ENCODE peak calls at places on chromosomes 12 and 14, in four cellular contexts. A, L, U and M are unnamed samples. For H3K36me3, the result is how much of the 10 kb centered on the place peaks cover.

GRCh38 chr14:50762001-50762930 is 68.7 kb downstream of the NIN start:
- DNase-seq in L (no peak), U (no peak), A (no peak), M (no peak)

GRCh38 chr12:28390716-28391452 is 200.6 kb downstream of the CCDC91 start:
- DNase-seq in L (no peak), U (no peak), A (no peak), M (no peak)

GRCh38 chr12:29971431-29971830 is 187.7 kb upstream of the TMTC1 start:
- DNase-seq in L (no peak), A (no peak), U (no peak), M (no peak)

GRCh38 chr12:123772074-123772473 is 10.0 kb downstream of the DNAH10 start:
- DNase-seq in L (no peak), U (no peak), A (no peak), M (no peak)

GRCh38 chr12:93571360-93571853 is 1.1 kb upstream of the SOCS2 start:
- DNase-seq in L (peak), A (peak), U (peak), M (peak)

GRCh38 chr14:75046275-75046674 is 5.0 kb downstream of the MLH3 start:
- DNase-seq in U (no peak), A (no peak), L (no peak), M (no peak)

GRCh38 chr14:39247256-39247655 is 13.5 kb downstream of the MIA2 start:
- DNase-seq in A (no peak), L (no peak), U (no peak), M (no peak)

GRCh38 chr14:100709252-100709955 is 17.3 kb upstream of the DLK1 start:
- DNase-seq in L (no peak), U (no peak), A (no peak), M (no peak)

GRCh38 chr12:45934956-45935355 is 55.4 kb downstream of the SCAF11 start:
- DNase-seq in A (no peak), U (no peak), L (no peak), M (no peak)

GRCh38 chr12:28603801-28604200 is 413.5 kb downstream of the CCDC91 start:
- DNase-seq in L (no peak), U (no peak), A (no peak), M (no peak)

GRCh38 chr12:87509233-87509820 is 519.9 kb downstream of the C12orf50 start:
- DNase-seq in A (no peak), U (no peak), L (no peak), M (no peak)

GRCh38 chr14:102490456-102490855 is 19.1 kb downstream of the ANKRD9 start:
- DNase-seq in U (peak), L (peak), A (peak), M (no peak)

GRCh38 chr12:88432536-88433462 is 147.5 kb downstream of the KITLG start:
- DNase-seq in A (no peak), L (no peak), U (no peak), M (no peak)

GRCh38 chr14:102985665-102986064 is 63.2 kb downstream of the AMN start:
- DNase-seq in L (peak), U (no peak), A (no peak), M (no peak)

GRCh38 chr14:101323111-101323510 is 238.2 kb upstream of the DIO3 start:
- DNase-seq in L (no peak), U (no peak), A (no peak), M (no peak)

GRCh38 chr12:53951577-53952334 is 2.9 kb upstream of the HOXC12 start:
- DNase-seq in A (no peak), L (peak), U (peak), M (no peak)

GRCh38 chr12:116066381-116067230 is 210.9 kb downstream of the MED13L start:
- DNase-seq in U (no peak), A (peak), L (no peak), M (no peak)

GRCh38 chr14:96598332-96598928 is 96.2 kb downstream of the PAPOLA start:
- DNase-seq in A (no peak), L (no peak), U (no peak), M (no peak)

GRCh38 chr12:26250801-26251200 is 55.4 kb downstream of the SSPN start:
- DNase-seq in U (no peak), L (no peak), A (no peak), M (no peak)
- H3K36me3 ChIP-seq in U (under half), L (under half), A (under half), M (under half)

DNA sequence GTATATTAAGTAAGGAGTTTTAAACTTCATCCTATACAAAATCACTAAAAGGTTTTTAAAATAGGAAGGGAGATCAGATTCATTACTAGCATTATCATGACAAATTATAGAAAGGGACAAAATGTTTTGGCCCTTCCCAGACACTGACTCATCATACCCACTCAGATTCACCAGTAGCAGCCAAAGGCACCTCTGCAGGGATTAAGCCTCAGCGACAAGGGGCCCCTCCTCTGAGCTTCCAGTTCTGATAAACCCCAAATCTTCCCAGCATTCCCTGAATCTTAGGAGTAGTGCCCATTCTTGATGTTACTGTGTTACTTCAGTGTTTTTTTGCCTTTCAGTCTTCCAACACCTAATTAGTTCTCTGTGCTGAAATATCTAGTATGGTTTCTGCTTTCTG is 14.5 kb downstream of the KRAS start:
- DNase-seq in L (no peak), A (no peak), U (no peak), M (no peak)
- H3K4me3 ChIP-seq in L (no peak), A (no peak), U (no peak), M (no peak)

GRCh38 chr12:79482921-79483320 is 207.8 kb downstream of the PAWR start:
- DNase-seq in A (no peak), L (no peak), U (no peak), M (no peak)

GRCh38 chr12:79482323-79482722 is 208.4 kb downstream of the PAWR start:
- DNase-seq in L (no peak), U (no peak), A (no peak), M (no peak)

DNA sequence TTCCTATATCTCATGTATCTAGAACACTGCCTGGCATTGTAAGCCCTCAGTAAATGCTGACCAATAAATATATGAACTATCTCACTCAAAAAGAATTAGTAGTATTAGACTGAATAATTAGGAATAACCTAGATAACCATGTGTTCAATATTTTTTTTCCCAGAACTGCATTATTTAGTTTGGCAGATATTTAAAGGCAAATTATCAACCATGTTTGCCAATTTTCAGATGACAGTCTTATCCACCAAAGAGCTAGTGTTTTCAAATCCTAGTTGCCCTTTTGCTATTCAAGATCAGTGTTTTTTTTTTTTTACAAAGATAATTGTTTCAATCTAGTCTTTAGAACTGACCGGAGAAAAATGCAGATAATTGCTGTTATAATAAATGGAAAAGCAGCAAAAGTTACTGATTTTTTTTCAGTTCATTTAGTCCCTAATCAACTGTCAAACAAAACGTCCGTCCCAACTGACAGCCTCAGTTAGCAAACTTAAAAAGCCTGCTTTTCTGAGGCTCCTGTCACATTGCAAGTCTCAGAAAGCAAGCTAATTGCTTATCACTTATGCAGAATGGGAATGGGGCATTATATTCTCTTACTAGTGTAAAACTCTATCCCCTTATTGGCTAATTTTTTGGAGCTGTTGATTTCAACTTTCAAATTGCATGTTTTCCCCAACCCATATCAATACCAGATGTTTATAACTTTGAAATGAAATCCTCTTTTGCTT is 203.2 kb downstream of the PAWR start:
- DNase-seq in U (no peak), A (no peak), L (no peak), M (no peak)
- TF ChIP-seq CTCF in U (no peak), A (no peak), L (no peak), M (no peak)

GRCh38 chr12:43786899-43787693 is 19.0 kb downstream of the TWF1 start:
- DNase-seq in U (no peak), A (no peak), L (no peak), M (no peak)
- H3K36me3 ChIP-seq in U (half or more), A (under half), L (under half), M (half or more)

DNA sequence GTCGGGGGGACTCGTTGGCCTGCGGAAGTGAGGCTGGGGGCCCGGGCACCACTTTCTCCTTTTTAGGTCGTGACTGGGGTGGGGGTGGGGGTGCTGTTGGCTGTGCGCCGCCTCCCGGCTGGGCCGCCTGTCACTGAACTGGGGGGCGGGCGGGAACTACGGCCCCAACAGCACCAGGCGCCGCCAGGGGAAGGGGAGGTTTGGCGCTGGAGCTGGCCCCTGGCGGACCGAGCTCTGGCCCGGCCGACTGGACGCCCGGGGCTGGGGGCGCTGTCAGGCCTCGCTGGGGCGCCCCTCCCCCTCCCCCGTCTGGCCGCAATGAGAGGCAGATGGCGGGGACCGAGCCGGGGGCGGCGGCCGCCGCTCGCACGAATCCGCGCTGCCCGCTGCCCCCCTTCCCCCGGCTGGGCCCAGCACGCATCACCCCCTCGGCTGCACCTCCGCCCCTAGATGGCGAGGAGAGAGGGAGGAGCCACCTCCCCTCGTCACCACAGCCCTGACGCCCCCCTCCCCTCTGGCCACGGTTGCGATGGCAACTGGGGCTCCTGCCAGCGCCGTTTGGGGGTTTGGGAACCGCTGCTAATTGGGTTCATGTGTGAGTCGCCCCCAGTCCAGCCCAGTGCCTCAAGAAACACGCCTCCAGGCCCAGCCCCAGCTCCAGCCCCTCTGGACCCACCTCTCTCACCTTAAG is 723 bp downstream of the NFATC4 start:
- DNase-seq in L (peak), A (peak), U (peak), M (peak)
- H3K4me3 ChIP-seq in L (peak), A (peak), U (peak), M (peak)

GRCh38 chr14:93540235-93540634 is 109.5 kb downstream of the UNC79 start:
- DNase-seq in U (no peak), L (no peak), A (no peak), M (no peak)

GRCh38 chr14:93537962-93538361 is 107.2 kb downstream of the UNC79 start:
- DNase-seq in L (no peak), A (no peak), U (no peak), M (no peak)

GRCh38 chr14:93533864-93534263 is 103.1 kb downstream of the UNC79 start:
- DNase-seq in L (no peak), U (no peak), A (no peak), M (no peak)

GRCh38 chr14:93538411-93538810 is 107.7 kb downstream of the UNC79 start:
- DNase-seq in A (no peak), U (no peak), L (no peak), M (no peak)

DNA sequence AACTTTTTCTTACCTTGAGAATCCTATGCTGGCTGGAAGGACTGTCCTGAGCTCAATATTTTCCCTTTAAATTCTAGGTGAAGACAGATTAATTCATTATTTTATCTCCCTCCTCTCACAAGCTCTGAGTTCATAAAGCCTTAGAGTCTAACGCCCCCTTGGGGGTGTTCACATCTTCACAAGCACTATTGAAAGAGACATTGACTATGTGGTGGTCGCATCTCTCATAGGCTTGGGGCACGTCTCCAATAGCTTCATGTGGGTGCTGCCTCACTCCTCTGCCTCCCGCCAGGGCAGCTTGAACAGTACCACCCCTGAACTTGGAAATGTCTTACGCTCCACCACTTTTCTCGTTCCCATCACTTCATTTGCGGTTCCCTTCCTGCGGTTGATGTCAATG is 106.2 kb downstream of the UNC79 start:
- DNase-seq in L (no peak), U (no peak), A (no peak), M (no peak)
- TF ChIP-seq CTCF in L (no peak), U (no peak), A (no peak), M (no peak)

DNA sequence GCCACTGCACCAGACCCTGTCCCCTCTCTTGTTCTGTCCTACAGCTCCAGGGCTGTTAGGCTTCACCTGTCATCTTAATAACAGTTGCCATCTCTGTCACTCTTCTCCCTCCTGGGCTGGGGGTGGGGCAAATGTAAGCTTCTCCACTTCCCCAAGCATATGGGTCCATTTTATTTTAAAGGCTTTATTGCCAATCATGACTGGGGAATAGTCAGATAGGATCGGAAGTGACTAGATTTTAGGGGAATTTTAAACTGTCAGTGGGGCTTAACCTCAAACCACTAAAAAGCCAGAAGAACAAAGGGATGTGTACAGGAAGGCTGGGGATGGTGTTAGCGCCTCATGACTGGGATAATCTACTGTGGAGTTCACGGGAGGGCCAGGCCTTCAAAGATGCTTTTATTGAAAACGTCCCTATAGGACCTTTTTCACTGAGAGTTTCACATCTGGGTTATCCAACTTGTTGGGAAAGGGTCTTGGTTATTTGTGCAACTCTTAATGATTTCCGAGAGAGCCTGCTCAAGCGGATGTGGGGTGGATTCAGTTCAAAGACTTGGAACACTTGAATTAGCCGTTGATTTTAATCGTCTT is 41.6 kb downstream of the CHST11 start:
- DNase-seq in L (no peak), A (no peak), U (no peak), M (no peak)
- H3K36me3 ChIP-seq in L (under half), A (under half), U (under half), M (under half)

GRCh38 chr12:8035440-8036010 is 3.0 kb downstream of the FOXJ2 start:
- DNase-seq in A (no peak), L (no peak), U (no peak), M (no peak)

GRCh38 chr12:8033153-8034044 is 883 bp downstream of the FOXJ2 start:
- DNase-seq in A (peak), L (peak), U (no peak), M (peak)

GRCh38 chr12:8036366-8036765 is 3.9 kb downstream of the FOXJ2 start:
- DNase-seq in A (peak), L (no peak), U (no peak), M (no peak)

GRCh38 chr12:8032242-8033152 is at the start of gene FOXJ2:
- DNase-seq in A (peak), U (peak), L (peak), M (peak)

DNA sequence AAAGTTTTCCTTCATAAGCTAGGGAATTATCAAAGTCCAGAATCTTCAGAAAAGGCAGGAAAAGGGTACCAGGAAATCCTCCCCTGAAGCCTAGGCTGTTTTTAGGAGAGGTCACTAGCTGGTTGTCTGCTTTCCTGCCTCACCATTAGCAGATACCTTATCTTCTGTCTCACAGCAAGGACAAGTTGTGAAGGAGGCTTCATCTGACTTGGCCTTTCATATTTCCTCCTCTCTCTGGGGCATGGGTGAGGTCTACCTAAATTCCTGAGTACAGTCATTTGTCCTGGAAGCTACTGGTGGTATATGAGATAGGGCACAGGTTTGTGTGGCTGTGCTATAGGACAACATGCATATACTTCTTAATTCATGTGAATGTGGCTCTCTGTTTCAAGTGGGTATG is 2.3 kb downstream of the FOXJ2 start:
- DNase-seq in L (no peak), A (no peak), U (no peak), M (no peak)
- H3K4me3 ChIP-seq in L (peak), A (peak), U (peak), M (peak)